ENCODE peak calls at places on chromosome 1, in eight cellular contexts. A is H7; Z is stimulated activated naive B cell treated with anti-CD40 and anti-IgM and Interleukin-4, amounts not matched to agents 10 μg/mL and 1 μg/mL and 100 μg/mL, for 72 hours; U is bronchial epithelial cell; J is stimulated activated CD8-positive, alpha-beta memory T cell treated with anti-CD3 and anti-CD28 coated beads, Interleukin-4, amount 100 ng/mL, for 1 hour; L is naive thymus-derived CD8-positive, alpha-beta T cell; T is activated CD4-positive, alpha-beta T cell treated with anti-CD3 and anti-CD28 coated beads, Interleukin-2, amount 10 ng/mL, durations not matched to agents 7 days and 5 days; H is tibial nerve. V is an unnamed sample.

GRCh38 chr1:186304982-186305949 is 69.8 kb downstream of the TPR start:
- DNase-seq in L (peak; percentile 33), J (no peak), Z (no peak), T (peak; percentile 66), H (no peak), A (peak; percentile 46), U (peak; percentile 45), V (peak; percentile 79)

GRCh38 chr1:170010443-170010842 is 64.1 kb downstream of the KIFAP3 start:
- DNase-seq in Z (no peak), J (no peak), L (peak; percentile 2), H (no peak), T (peak; percentile 45), U (peak; percentile 44), A (peak; percentile 1), V (peak; percentile 48)

GRCh38 chr1:228276901-228277490 is 69.2 kb downstream of the OBSCN start:
- DNase-seq in U (no peak), H (no peak), Z (no peak), J (no peak), T (no peak), L (no peak), A (peak; percentile 72), V (no peak)

GRCh38 chr1:27418326-27418761 is 25.9 kb downstream of the GPR3 start:
- DNase-seq in Z (peak; percentile 62), J (no peak), T (no peak), A (peak; percentile 38), H (no peak), U (peak; percentile 92), L (no peak), V (peak; percentile 65)

GRCh38 chr1:182217967-182218366 is 156.5 kb upstream of the ZNF648 start:
- DNase-seq in U (peak; percentile 93), H (no peak), A (no peak), J (no peak), T (no peak), L (no peak), Z (no peak), V (no peak)

GRCh38 chr1:1419812-1420653 is 1.0 kb downstream of the ANKRD65 start:
- DNase-seq in L (no peak), J (no peak), A (peak; percentile 69), H (no peak), T (no peak), U (no peak), Z (no peak), V (no peak)

GRCh38 chr1:213507472-213508223 is 456.6 kb downstream of the RPS6KC1 start:
- DNase-seq in J (no peak), U (no peak), T (no peak), H (no peak), Z (no peak), L (no peak), A (no peak), V (no peak)

GRCh38 chr1:17995480-17995879 is 112.1 kb upstream of the IGSF21 start:
- DNase-seq in U (no peak), J (no peak), Z (no peak), T (no peak), L (no peak), H (no peak), A (no peak), V (no peak)

GRCh38 chr1:156906206-156906910 is 12.8 kb downstream of the PEAR1 start:
- DNase-seq in U (no peak), Z (no peak), J (no peak), L (no peak), T (no peak), A (no peak), H (no peak), V (no peak)

GRCh38 chr1:29639741-29640427 is 403.6 kb downstream of the PTPRU start:
- DNase-seq in U (peak; percentile 73), Z (no peak), A (no peak), H (no peak), T (peak; percentile 0), J (no peak), L (no peak), V (no peak)

GRCh38 chr1:180167721-180168467 is 13.2 kb downstream of the QSOX1 start:
- DNase-seq in J (no peak), Z (no peak), L (no peak), T (no peak), H (no peak), U (peak; percentile 93), A (peak; percentile 92), V (no peak)

GRCh38 chr1:58933599-58933926 is 149.7 kb upstream of the JUN start:
- DNase-seq in H (no peak), U (peak; percentile 62), L (no peak), A (no peak), J (no peak), T (no peak), Z (no peak), V (no peak)

GRCh38 chr1:24641646-24642151 is 1.4 kb upstream of the SRRM1 start:
- DNase-seq in A (peak; percentile 45), T (peak; percentile 28), U (no peak), H (no peak), Z (peak; percentile 60), L (no peak), J (no peak), V (peak; percentile 28)

GRCh38 chr1:70627910-70628309 is 216.8 kb downstream of the CTH start:
- DNase-seq in A (no peak), Z (no peak), J (no peak), U (peak; percentile 42), T (no peak), L (no peak), H (no peak), V (no peak)

GRCh38 chr1:56424744-56425493 is 154.4 kb downstream of the PLPP3 start:
- DNase-seq in H (no peak), J (no peak), U (peak; percentile 49), Z (peak; percentile 29), L (no peak), T (no peak), A (no peak), V (peak; percentile 75)

GRCh38 chr1:119390499-119390898 is 21.9 kb downstream of the HAO2 start:
- DNase-seq in A (no peak), Z (no peak), J (no peak), H (no peak), L (no peak), T (no peak), U (no peak), V (no peak)

GRCh38 chr1:25430073-25430665 is 528 bp upstream of the MACO1 start:
- DNase-seq in L (peak; percentile 91), A (peak; percentile 93), T (peak; percentile 88), U (no peak), H (peak; percentile 63), J (peak; percentile 72), Z (peak; percentile 79), V (no peak)

GRCh38 chr1:157084720-157085119 is 14.9 kb downstream of the ETV3L start:
- DNase-seq in A (peak; percentile 5), J (no peak), U (no peak), L (no peak), Z (no peak), H (no peak), T (no peak), V (no peak)

GRCh38 chr1:17091252-17091651 is 28.0 kb downstream of the PADI2 start:
- DNase-seq in J (no peak), Z (no peak), A (no peak), U (no peak), T (no peak), H (no peak), L (no peak), V (no peak)

GRCh38 chr1:84253891-84254290 is 47.6 kb upstream of the SAMD13 start:
- DNase-seq in L (no peak), A (no peak), T (no peak), H (no peak), J (no peak), Z (no peak), U (peak; percentile 98), V (peak; percentile 74)

GRCh38 chr1:44246806-44247205 is 33.5 kb downstream of the DMAP1 start:
- DNase-seq in Z (no peak), T (no peak), U (no peak), J (no peak), H (no peak), A (no peak), L (no peak), V (no peak)

GRCh38 chr1:216815239-216815955 is 92.2 kb upstream of the ESRRG start:
- DNase-seq in A (no peak), Z (no peak), T (no peak), U (peak; percentile 18), H (no peak), J (no peak), L (no peak), V (no peak)

GRCh38 chr1:43506233-43506632 is 24.4 kb upstream of the PTPRF start:
- DNase-seq in Z (no peak), J (no peak), U (no peak), H (no peak), A (no peak), L (no peak), T (no peak), V (no peak)

GRCh38 chr1:85307987-85308836 is 31.8 kb upstream of the BCL10 start:
- DNase-seq in Z (peak; percentile 60), A (peak; percentile 78), H (peak; percentile 72), U (peak; percentile 63), T (peak; percentile 62), J (peak; percentile 28), L (peak; percentile 45), V (peak; percentile 91)

GRCh38 chr1:115056395-115056798 is 26.8 kb downstream of the TSHB start:
- DNase-seq in A (peak; percentile 49), J (no peak), H (no peak), Z (no peak), L (no peak), T (no peak), U (peak; percentile 10), V (no peak)

GRCh38 chr1:30295674-30296073 is 427.7 kb downstream of the MATN1 start:
- DNase-seq in A (no peak), L (no peak), U (no peak), T (no peak), J (no peak), Z (no peak), H (no peak), V (no peak)

GRCh38 chr1:99328171-99328570 is 63.9 kb downstream of the PLPPR4 start:
- DNase-seq in J (no peak), L (no peak), H (no peak), Z (no peak), U (no peak), A (peak; percentile 10), T (no peak), V (no peak)

GRCh38 chr1:114113801-114114750 is 39.6 kb downstream of the SYT6 start:
- DNase-seq in U (peak; percentile 76), H (no peak), Z (no peak), A (no peak), J (no peak), T (no peak), L (no peak), V (no peak)

GRCh38 chr1:248872752-248873408 is 14.0 kb upstream of the ZNF692 start:
- DNase-seq in H (no peak), L (peak; percentile 60), J (no peak), Z (peak; percentile 55), A (peak; percentile 84), T (peak; percentile 44), U (peak; percentile 63), V (peak; percentile 74)

GRCh38 chr1:149843302-149844041 is 55.9 kb upstream of the BOLA1 start:
- DNase-seq in A (no peak), H (no peak), U (peak; percentile 21), J (no peak), Z (no peak), L (peak; percentile 2), T (peak; percentile 6), V (peak; percentile 46)

GRCh38 chr1:246587606-246588005 is 21.4 kb downstream of the CNST start:
- DNase-seq in H (no peak), T (no peak), Z (no peak), L (no peak), J (no peak), A (no peak), U (peak; percentile 52), V (peak; percentile 84)

GRCh38 chr1:28208818-28209441 is 23.9 kb downstream of the DNAJC8 start:
- DNase-seq in U (peak; percentile 68), T (peak; percentile 80), H (no peak), A (peak; percentile 57), J (peak; percentile 12), Z (peak; percentile 30), L (peak; percentile 69), V (peak; percentile 78)

GRCh38 chr1:99808391-99809115 is 41.6 kb upstream of the AGL start:
- DNase-seq in Z (peak; percentile 20), T (peak; percentile 68), A (peak; percentile 70), J (no peak), H (no peak), U (peak; percentile 92), L (peak; percentile 64), V (peak; percentile 87)

GRCh38 chr1:154896811-154897286 is 26.8 kb upstream of the KCNN3 start:
- DNase-seq in T (no peak), L (no peak), U (no peak), Z (no peak), A (no peak), H (no peak), J (no peak), V (no peak)